ENCODE peak calls at places on chromosomes 5 and 9, in seven cellular contexts. V, B, I, U, D, S and M are unnamed samples.

GRCh38 chr9:74887041-74887980 is at the start of gene TRPM6:
- DNase-seq in U (peak), V (peak), D (peak), I (no peak), B (peak), S (peak), M (peak)

GRCh38 chr5:79349047-79349446 is 113.1 kb downstream of the JMY start:
- DNase-seq in V (no peak), S (no peak), I (no peak), U (no peak), D (no peak), B (no peak), M (no peak)

GRCh38 chr9:74653437-74654080 is 156.4 kb downstream of the RORB start:
- DNase-seq in U (no peak), I (no peak), V (no peak), B (no peak), D (no peak), S (no peak), M (no peak)

GRCh38 chr5:84372066-84372700 is 12.5 kb downstream of the EDIL3 start:
- DNase-seq in I (no peak), U (peak), V (no peak), S (peak), D (no peak), B (no peak), M (peak)

GRCh38 chr5:2797981-2798380 is 46.5 kb upstream of the IRX2 start:
- DNase-seq in U (no peak), S (no peak), I (no peak), D (no peak), V (no peak), B (no peak), M (no peak)

GRCh38 chr9:112477330-112477729 is 9.3 kb upstream of the KIAA1958 start:
- DNase-seq in B (no peak), I (no peak), V (no peak), D (no peak), U (no peak), S (no peak), M (no peak)

GRCh38 chr9:95004452-95005275 is 278.2 kb downstream of the AOPEP start:
- DNase-seq in D (peak), U (no peak), S (no peak), I (no peak), V (no peak), B (peak), M (peak)

GRCh38 chr9:14082732-14083131 is 231.2 kb downstream of the NFIB start:
- DNase-seq in B (no peak), D (no peak), V (no peak), S (no peak), I (no peak), U (no peak), M (no peak)

GRCh38 chr9:116308070-116308469 is 154.5 kb downstream of the PAPPA start:
- DNase-seq in D (no peak), B (no peak), S (no peak), U (peak), V (no peak), I (no peak), M (no peak)

GRCh38 chr9:5580650-5581049 is 48.3 kb upstream of the RIC1 start:
- DNase-seq in I (no peak), V (no peak), D (no peak), U (no peak), S (no peak), B (no peak), M (no peak)

GRCh38 chr5:149809919-149810691 is 80.0 kb downstream of the PPARGC1B start:
- DNase-seq in V (no peak), B (no peak), I (no peak), S (no peak), D (no peak), U (no peak), M (no peak)

GRCh38 chr5:119368238-119368630 is 12.4 kb downstream of the TNFAIP8 start:
- DNase-seq in V (peak), I (no peak), D (no peak), B (no peak), U (no peak), S (no peak), M (no peak)

GRCh38 chr9:121758693-121759092 is 107.3 kb downstream of the DAB2IP start:
- DNase-seq in U (no peak), I (no peak), B (no peak), D (no peak), S (no peak), V (no peak), M (no peak)

GRCh38 chr5:124842725-124843595 is 96.5 kb upstream of the ZNF608 start:
- DNase-seq in V (no peak), S (no peak), U (peak), B (peak), D (no peak), I (no peak), M (no peak)

GRCh38 chr9:71766663-71767062 is 1.6 kb downstream of the CEMIP2 start:
- DNase-seq in V (no peak), I (no peak), S (no peak), D (no peak), B (no peak), U (no peak), M (no peak)

GRCh38 chr5:162512935-162513575 is 445.5 kb downstream of the GABRG2 start:
- DNase-seq in I (no peak), V (no peak), D (no peak), S (no peak), U (peak), B (no peak), M (no peak)

GRCh38 chr9:69249337-69249736 is 75.3 kb downstream of the TJP2 start:
- DNase-seq in B (no peak), D (no peak), V (no peak), S (no peak), U (no peak), I (no peak), M (no peak)

GRCh38 chr5:77172713-77173328 is 37.7 kb upstream of the PDE8B start:
- DNase-seq in B (no peak), I (no peak), D (no peak), V (no peak), U (no peak), S (no peak), M (no peak)

GRCh38 chr5:35851282-35851681 is 5.4 kb upstream of the IL7R start:
- DNase-seq in D (no peak), B (no peak), S (no peak), V (no peak), I (no peak), U (peak), M (no peak)

GRCh38 chr9:101479337-101480045 is 43.9 kb upstream of the ALDOB start:
- DNase-seq in U (no peak), B (no peak), I (no peak), V (no peak), S (no peak), D (peak), M (no peak)

GRCh38 chr9:87464110-87464991 is 33.3 kb upstream of the DAPK1 start:
- DNase-seq in I (no peak), B (no peak), S (peak), U (peak), D (no peak), V (no peak), M (peak)

GRCh38 chr9:73176450-73176875 is 24.8 kb downstream of the ANXA1 start:
- DNase-seq in B (no peak), U (peak), D (no peak), I (no peak), S (no peak), V (no peak), M (no peak)

GRCh38 chr5:15718411-15719178 is 218.6 kb downstream of the FBXL7 start:
- DNase-seq in I (no peak), S (no peak), V (no peak), D (no peak), B (no peak), U (peak), M (no peak)

GRCh38 chr5:164353155-164353554 is 847.7 kb downstream of the MAT2B start:
- DNase-seq in U (peak), V (no peak), B (no peak), S (no peak), D (no peak), I (no peak), M (peak)

GRCh38 chr5:38613992-38614836 is 57.8 kb upstream of the LIFR start:
- DNase-seq in B (no peak), I (no peak), D (no peak), S (no peak), V (no peak), U (no peak), M (no peak)

GRCh38 chr5:143435207-143435657 is 31.7 kb upstream of the NR3C1 start:
- DNase-seq in I (no peak), V (peak), S (no peak), D (no peak), U (peak), B (no peak), M (peak)

GRCh38 chr5:151040211-151040747 is 19.9 kb downstream of the GPX3 start:
- DNase-seq in S (no peak), B (peak), U (peak), I (no peak), D (no peak), V (no peak), M (peak)

GRCh38 chr5:56522972-56523371 is 289.8 kb upstream of the ANKRD55 start:
- DNase-seq in S (no peak), D (no peak), V (no peak), B (no peak), U (peak), I (no peak), M (peak)

GRCh38 chr9:123914517-123915199 is 15.3 kb downstream of the DENND1A start:
- DNase-seq in D (no peak), S (no peak), V (no peak), I (no peak), U (no peak), B (no peak), M (no peak)

GRCh38 chr5:172407861-172408260 is 46.5 kb downstream of the SH3PXD2B start:
- DNase-seq in U (peak), D (no peak), I (no peak), S (peak), V (no peak), B (no peak), M (peak)

GRCh38 chr5:41638685-41639084 is 128.3 kb upstream of the PLCXD3 start:
- DNase-seq in S (no peak), U (no peak), I (no peak), D (no peak), B (no peak), V (no peak), M (no peak)
- TF ChIP-seq CTCF in S (no peak), U (no peak), I (no peak), D (no peak), B (no peak), V (no peak), M (no peak)

GRCh38 chr5:94595281-94595680 is 23.1 kb downstream of the KIAA0825 start:
- DNase-seq in S (no peak), U (no peak), I (no peak), V (no peak), D (no peak), B (no peak), M (no peak)
- H3K4me3 ChIP-seq in S (no peak), U (no peak), I (no peak), V (no peak), D (no peak), B (no peak), M (no peak)

GRCh38 chr9:15276328-15276969 is 30.6 kb downstream of the TTC39B start:
- DNase-seq in I (no peak), V (no peak), S (no peak), D (no peak), B (no peak), U (no peak), M (no peak)

GRCh38 chr9:15280647-15281046 is 26.4 kb downstream of the TTC39B start:
- DNase-seq in S (no peak), I (no peak), V (no peak), B (no peak), U (no peak), D (no peak), M (no peak)

GRCh38 chr9:15278839-15279238 is 28.2 kb downstream of the TTC39B start:
- DNase-seq in B (no peak), V (no peak), I (no peak), D (no peak), U (no peak), S (no peak), M (no peak)

GRCh38 chr9:15278290-15278689 is 28.7 kb downstream of the TTC39B start:
- DNase-seq in U (no peak), I (no peak), V (no peak), B (no peak), S (no peak), D (no peak), M (no peak)

GRCh38 chr9:15277400-15278137 is 29.4 kb downstream of the TTC39B start:
- DNase-seq in I (no peak), S (no peak), U (peak), D (no peak), B (no peak), V (no peak), M (peak)
- TF ChIP-seq CTCF in I (peak), S (peak), U (peak), D (peak), B (no peak), V (peak), M (peak)

DNA sequence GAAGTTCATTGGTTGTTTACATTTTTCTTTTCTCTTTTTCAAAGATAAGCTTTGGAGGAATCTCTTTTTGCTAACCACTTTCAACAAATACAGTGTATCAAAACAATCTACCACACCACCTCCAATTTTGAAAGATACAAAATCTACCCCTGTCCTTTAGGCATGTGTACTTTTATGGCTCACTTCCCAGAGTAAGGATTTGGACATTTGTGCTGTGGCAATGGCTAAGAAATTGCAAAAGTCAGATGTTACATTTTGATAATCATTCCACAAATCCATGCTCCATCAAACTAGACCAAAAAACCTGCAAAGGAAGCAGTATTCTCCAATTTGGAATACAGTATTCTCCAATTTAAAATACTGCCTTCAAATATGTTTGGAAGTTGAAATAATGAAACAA is 204.9 kb downstream of the MCTP1 start:
- DNase-seq in B (no peak), D (no peak), S (no peak), U (peak), V (no peak), I (no peak), M (peak)
- H3K4me3 ChIP-seq in B (no peak), D (no peak), S (no peak), U (no peak), V (no peak), I (peak), M (peak)

DNA sequence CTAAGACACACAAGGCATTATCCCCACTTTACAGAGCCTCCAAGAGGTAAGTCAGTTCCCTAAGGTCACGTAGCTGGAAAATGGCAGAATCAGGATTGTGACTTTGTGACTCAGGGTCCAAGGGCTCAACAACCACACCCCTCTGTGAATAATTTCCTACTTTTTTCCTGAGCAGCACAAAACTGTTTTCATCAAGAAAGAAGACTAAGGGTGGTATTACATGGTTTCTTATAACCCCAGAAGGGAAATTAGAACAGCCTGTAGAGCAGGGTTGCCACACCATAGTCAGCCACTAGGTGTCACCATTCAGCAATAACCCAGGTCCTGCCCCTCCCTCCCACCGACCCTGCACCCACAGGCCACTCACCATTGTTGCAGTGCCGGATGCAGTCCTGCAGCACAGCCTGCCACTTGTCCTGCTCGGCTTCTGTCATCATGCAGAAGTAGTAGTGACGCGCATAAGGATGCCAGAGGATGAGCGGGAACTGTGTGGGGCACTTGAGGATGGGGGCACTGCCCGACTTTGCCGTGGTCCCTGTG is 72.1 kb downstream of the LRSAM1 start:
- DNase-seq in V (no peak), U (peak), I (no peak), S (no peak), D (peak), B (peak), M (no peak)
- TF ChIP-seq CTCF in V (peak), U (peak), I (peak), S (peak), D (peak), B (peak), M (peak)

GRCh38 chr5:153959134-153959957 is 79.4 kb downstream of the FAM114A2 start:
- DNase-seq in I (no peak), S (peak), U (peak), B (no peak), V (no peak), D (no peak), M (peak)
- H3K4me3 ChIP-seq in I (no peak), S (no peak), U (no peak), B (no peak), V (no peak), D (no peak), M (no peak)